ENCODE peak calls at places on chromosomes 6 and 20, in seven cellular contexts. T, Y, O, K, F, I and A are unnamed samples.

GRCh38 chr6:135990855-135991464 is 139.5 kb downstream of the PDE7B start:
- DNase-seq in O (no peak), F (no peak), T (no peak), K (no peak), I (no peak), Y (no peak), A (no peak)

GRCh38 chr6:97423190-97423589 is 140.2 kb upstream of the MMS22L start:
- DNase-seq in Y (no peak), T (no peak), F (no peak), K (no peak), O (no peak), I (no peak), A (no peak)

GRCh38 chr20:59317332-59317731 is 16.9 kb downstream of the EDN3 start:
- DNase-seq in Y (no peak), T (no peak), I (no peak), F (no peak), K (no peak), O (no peak), A (no peak)

GRCh38 chr6:170102038-170102437 is 188.8 kb downstream of the DLL1 start:
- DNase-seq in I (no peak), O (peak; percentile 2), F (no peak), Y (no peak), K (no peak), T (no peak), A (no peak)

GRCh38 chr6:14476793-14477531 is 359.4 kb downstream of the CD83 start:
- DNase-seq in F (peak; percentile 33), O (peak; percentile 74), K (peak; percentile 64), I (no peak), T (no peak), Y (no peak), A (peak; percentile 82)

GRCh38 chr20:32468313-32468640 is 110.1 kb downstream of the ASXL1 start:
- DNase-seq in F (peak; percentile 9), Y (no peak), T (no peak), I (no peak), K (peak; percentile 65), O (no peak), A (no peak)

GRCh38 chr20:42678895-42679294 is 510.8 kb downstream of the PTPRT start:
- DNase-seq in K (no peak), T (no peak), F (no peak), I (no peak), Y (no peak), O (no peak), A (no peak)

GRCh38 chr6:4359108-4359710 is 223.8 kb upstream of the ECI2 start:
- DNase-seq in O (no peak), F (no peak), K (no peak), T (no peak), I (no peak), Y (no peak), A (no peak)

GRCh38 chr20:24672181-24672880 is 202.9 kb downstream of the SYNDIG1 start:
- DNase-seq in K (no peak), F (no peak), O (no peak), Y (no peak), T (peak; percentile 64), I (no peak), A (no peak)

GRCh38 chr6:75220365-75220764 is 14.5 kb upstream of the COL12A1 start:
- DNase-seq in O (no peak), I (no peak), K (no peak), Y (no peak), T (no peak), F (no peak), A (no peak)

GRCh38 chr6:5105146-5105545 is 20.0 kb downstream of the PPP1R3G start:
- DNase-seq in T (no peak), K (no peak), F (no peak), I (no peak), O (no peak), Y (no peak), A (no peak)

GRCh38 chr6:21981235-21981833 is 315.5 kb downstream of the PRL start:
- DNase-seq in I (no peak), K (no peak), F (no peak), O (no peak), Y (no peak), T (no peak), A (no peak)

GRCh38 chr6:24899647-24900325 is 36.0 kb downstream of the RIPOR2 start:
- DNase-seq in T (no peak), K (no peak), I (no peak), F (no peak), O (no peak), Y (no peak), A (no peak)

GRCh38 chr6:33132121-33132524 is 56.3 kb downstream of the HLA-DPB1 start:
- DNase-seq in K (no peak), T (no peak), F (no peak), O (no peak), Y (no peak), I (no peak), A (no peak)

GRCh38 chr6:143941852-143942627 is 66.0 kb downstream of the PLAGL1 start:
- DNase-seq in Y (peak; percentile 51), K (peak; percentile 71), O (peak; percentile 69), F (peak; percentile 42), I (peak; percentile 97), T (peak; percentile 64), A (no peak)

GRCh38 chr20:48457261-48458002 is 370.4 kb downstream of the PREX1 start:
- DNase-seq in Y (no peak), I (no peak), O (no peak), T (no peak), K (no peak), F (no peak), A (no peak)

GRCh38 chr6:149046822-149047246 is 270.7 kb upstream of the TAB2 start:
- DNase-seq in Y (no peak), O (no peak), K (no peak), T (no peak), I (no peak), F (no peak), A (peak; percentile 43)

GRCh38 chr6:1641391-1641790 is 31.7 kb downstream of the FOXC1 start:
- DNase-seq in K (no peak), I (no peak), O (no peak), T (peak; percentile 91), Y (peak; percentile 43), F (no peak), A (no peak)

GRCh38 chr6:118934461-118935330 is at the start of gene MCM9:
- DNase-seq in I (peak; percentile 97), O (peak; percentile 94), T (peak; percentile 82), K (peak; percentile 94), Y (peak; percentile 94), F (peak; percentile 92), A (peak; percentile 44)

DNA sequence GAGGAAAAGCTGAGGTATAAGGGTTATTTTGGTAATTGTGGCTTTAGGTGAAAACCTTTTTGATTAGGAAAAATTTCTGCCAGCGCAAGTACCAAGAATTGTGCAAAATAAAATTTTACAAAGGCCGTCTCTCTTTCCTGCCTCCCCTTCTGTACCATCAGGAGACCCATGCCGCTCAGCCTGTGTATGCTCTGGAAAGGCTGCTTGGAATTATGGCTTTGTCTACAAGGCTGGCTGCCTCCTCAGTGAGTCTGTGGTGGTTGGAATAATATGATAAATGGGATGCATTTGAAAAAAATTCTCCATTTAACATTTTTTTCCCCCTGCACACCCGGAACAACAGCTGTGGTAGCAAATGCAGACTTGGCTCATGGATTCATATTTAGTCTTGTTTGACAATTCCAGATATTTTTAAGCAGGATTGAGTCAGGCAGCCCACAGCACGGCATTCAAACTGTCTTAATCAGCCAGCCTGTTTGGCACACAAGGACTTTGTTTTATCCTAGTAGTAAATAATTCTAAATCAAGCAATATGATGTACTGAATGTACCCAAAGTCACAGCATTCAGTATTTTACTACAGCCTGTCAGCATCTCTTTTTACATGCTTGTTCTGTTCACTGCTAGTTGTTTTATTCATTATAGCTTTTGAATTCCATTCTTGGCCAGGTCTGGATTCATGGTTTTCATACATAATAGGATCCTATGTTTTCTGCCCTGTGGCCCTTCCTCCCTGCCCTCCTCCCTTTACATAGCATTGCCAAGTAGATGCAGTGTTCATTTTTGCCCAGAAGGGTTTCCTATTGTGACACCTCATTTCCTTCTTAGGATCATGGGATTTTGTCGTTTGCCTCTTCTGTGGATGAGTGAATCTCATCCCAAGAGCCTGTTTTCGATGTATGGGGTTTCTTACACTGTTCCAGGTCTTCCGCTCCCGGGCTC is 68.0 kb downstream of the LRRC1 start:
- DNase-seq in O (no peak), I (no peak), Y (no peak), K (no peak), T (peak; percentile 27), F (no peak), A (peak; percentile 34)
- TF ChIP-seq CTCF in O (no peak), I (no peak), Y (no peak), K (no peak), T (no peak), F (no peak), A (no peak)

DNA sequence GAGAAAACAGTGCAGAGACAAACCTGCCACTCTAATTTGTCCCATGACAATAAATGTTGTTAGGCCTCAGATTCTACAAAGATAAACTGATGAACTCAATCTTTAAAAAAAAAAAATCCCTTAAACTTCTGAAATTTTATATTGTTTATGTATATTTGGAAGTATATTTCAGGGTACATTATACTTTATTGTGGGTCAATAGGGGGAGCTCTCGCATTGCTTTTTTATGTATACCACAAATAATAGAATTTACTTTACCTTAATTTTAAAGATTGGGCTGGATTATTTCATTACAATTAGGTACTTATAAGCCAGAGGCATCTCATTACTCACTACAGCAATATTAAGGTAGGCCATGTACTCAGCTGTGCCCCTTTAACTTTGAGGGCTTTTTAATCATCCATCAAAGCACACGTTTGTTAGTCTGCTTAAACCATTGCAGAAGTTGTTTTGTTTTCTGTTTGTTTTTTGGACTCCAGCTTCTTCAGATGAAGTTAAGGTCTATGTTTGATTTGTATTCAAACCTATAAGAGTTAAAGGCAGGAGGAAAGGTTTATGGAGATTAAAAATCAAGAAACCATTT is 56.3 kb upstream of the EYA4 start:
- DNase-seq in K (no peak), Y (no peak), O (no peak), T (peak; percentile 57), F (no peak), I (peak; percentile 37), A (peak; percentile 12)
- TF ChIP-seq CTCF in K (peak; percentile 28), Y (no peak), O (peak; percentile 49), T (peak; percentile 71), F (peak; percentile 61), I (no peak), A (peak; percentile 59)

DNA sequence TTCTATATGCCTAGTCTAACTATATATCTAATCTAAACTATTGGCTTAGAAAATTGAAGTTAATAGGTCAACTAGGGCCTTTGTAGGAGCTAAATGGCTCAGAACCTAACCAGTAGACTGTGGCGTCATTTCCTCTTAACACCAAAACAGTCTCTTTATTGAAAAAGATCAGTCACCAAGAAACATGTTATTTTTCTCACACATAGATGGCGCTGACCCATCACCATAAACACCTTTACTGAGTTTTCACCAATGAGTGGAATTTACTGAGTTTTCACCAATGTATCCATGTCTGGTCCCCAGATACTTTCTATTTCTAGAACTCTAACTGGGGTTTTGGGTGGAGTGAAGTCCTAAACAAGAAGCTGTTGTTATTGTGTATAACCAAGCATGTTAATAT is 636.0 kb downstream of the BCKDHB start:
- DNase-seq in I (peak; percentile 59), Y (no peak), O (no peak), T (peak; percentile 45), F (no peak), K (no peak), A (no peak)
- TF ChIP-seq CTCF in I (peak; percentile 64), Y (no peak), O (no peak), T (peak; percentile 56), F (peak; percentile 50), K (no peak), A (peak; percentile 15)

DNA sequence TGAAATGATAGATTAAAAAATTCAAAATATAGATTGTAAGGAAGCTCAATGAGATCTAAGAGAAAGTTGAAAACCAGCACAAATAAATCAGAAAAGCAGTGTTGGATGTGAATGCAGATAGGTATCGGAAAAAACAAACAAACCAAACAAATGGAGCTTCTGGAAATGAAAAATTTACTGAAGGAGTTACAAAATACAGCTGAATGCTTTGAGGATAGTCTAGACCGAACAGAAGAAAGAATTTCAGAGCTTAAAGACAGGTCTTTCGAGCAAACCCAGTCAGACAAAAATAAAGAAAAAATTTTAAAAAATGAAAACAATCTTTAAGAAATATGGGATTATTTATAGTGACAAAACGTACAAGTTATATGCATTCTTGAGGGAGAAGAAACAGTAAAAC is 146.7 kb downstream of the FAM83B start:
- DNase-seq in T (no peak), F (no peak), I (no peak), Y (no peak), O (no peak), K (no peak), A (no peak)
- TF ChIP-seq CTCF in T (no peak), F (no peak), I (no peak), Y (no peak), O (no peak), K (no peak), A (no peak)